ENCODE peak calls at places on chromosomes 5 and 9, in five cellular contexts. F, D, C, V and U are unnamed samples.

GRCh38 chr9:136587944-136588662 is 42.3 kb upstream of the NOTCH1 start:
- DNase-seq in D (no peak), C (no peak), F (peak), V (peak), U (peak)

GRCh38 chr9:132268725-132269352 is 85.9 kb downstream of the SETX start:
- DNase-seq in C (peak), F (peak), V (peak), D (no peak), U (peak)

GRCh38 chr9:85212887-85213286 is 528.9 kb downstream of the AGTPBP1 start:
- DNase-seq in C (no peak), V (no peak), F (no peak), D (peak), U (no peak)

GRCh38 chr5:100026601-100027000 is 508.6 kb upstream of the FAM174A start:
- DNase-seq in F (no peak), C (no peak), V (no peak), D (no peak), U (no peak)

GRCh38 chr5:44440186-44440585 is 51.0 kb upstream of the FGF10 start:
- DNase-seq in V (no peak), F (no peak), D (no peak), C (no peak), U (no peak)

GRCh38 chr9:98709968-98710965 is 1.5 kb upstream of the GABBR2 start:
- DNase-seq in V (peak), F (peak), C (no peak), D (no peak), U (peak)

GRCh38 chr5:56402273-56403223 is 169.4 kb upstream of the ANKRD55 start:
- DNase-seq in F (no peak), D (no peak), C (no peak), V (peak), U (no peak)

GRCh38 chr9:128723352-128723865 is 518 bp downstream of the ZDHHC12 start:
- DNase-seq in C (peak), D (no peak), F (no peak), V (peak), U (no peak)

GRCh38 chr5:120615967-120616645 is 152.0 kb downstream of the PRR16 start:
- DNase-seq in V (peak), F (no peak), D (peak), C (no peak), U (no peak)

GRCh38 chr9:93681316-93682154 is 105.2 kb downstream of the PHF2 start:
- DNase-seq in D (no peak), F (no peak), C (peak), V (no peak), U (peak)

GRCh38 chr5:177524941-177525655 is 8.3 kb upstream of the DDX41 start:
- DNase-seq in D (no peak), F (no peak), C (no peak), V (no peak), U (no peak)
- TF ChIP-seq CTCF in D (no peak), F (peak), C (no peak), V (no peak), U (no peak)

GRCh38 chr9:89309166-89309565 is 1.8 kb upstream of the CKS2 start:
- DNase-seq in F (no peak), V (no peak), C (no peak), D (no peak), U (no peak)
- TF ChIP-seq CTCF in F (no peak), V (no peak), C (no peak), D (no peak), U (no peak)

DNA sequence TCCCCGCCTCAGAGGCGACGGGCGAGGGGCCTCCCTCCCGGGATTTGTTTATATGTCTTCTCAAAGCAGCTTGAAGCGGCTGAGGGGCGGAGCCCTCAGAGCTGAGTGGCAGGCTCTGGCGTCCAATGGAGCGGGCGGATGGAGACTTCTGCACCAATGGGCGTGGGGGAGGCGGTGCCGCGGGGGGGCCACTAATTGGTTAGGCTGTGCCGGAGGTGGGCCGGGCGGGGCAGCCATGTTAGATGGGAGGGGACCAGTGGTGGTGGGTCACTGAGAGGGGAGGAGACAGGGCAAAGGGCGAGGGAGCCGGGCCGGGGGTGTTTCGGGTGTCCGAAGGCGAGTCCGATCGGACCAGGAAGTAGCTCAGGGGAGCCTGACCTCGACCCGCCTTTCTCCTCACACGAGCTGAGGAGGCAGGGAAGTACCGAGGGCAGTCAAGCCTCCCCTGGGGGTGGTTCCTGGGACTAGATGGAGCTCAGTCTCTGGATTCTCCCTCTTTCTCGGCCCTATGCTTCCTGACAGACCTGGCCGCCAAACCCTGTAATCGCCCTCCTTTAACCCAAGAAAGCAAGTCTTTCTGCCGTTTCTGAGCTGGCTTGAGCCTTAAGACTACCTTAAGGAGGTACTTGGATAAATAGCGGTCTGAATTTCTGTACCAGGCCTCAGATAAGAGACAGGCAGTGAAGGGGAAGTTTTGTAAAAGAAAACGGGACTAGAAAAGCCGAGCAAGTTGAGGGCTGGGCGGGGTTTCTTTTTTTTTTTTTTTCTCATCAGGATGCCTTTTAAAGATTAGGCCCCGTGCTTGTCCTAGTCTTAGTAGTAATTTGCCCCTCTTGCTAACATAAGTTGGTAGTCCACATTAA is 1.1 kb downstream of the CREBRF start:
- DNase-seq in C (peak), F (peak), V (peak), D (peak), U (peak)
- TF ChIP-seq CTCF in C (no peak), F (no peak), V (no peak), D (no peak), U (no peak)

DNA sequence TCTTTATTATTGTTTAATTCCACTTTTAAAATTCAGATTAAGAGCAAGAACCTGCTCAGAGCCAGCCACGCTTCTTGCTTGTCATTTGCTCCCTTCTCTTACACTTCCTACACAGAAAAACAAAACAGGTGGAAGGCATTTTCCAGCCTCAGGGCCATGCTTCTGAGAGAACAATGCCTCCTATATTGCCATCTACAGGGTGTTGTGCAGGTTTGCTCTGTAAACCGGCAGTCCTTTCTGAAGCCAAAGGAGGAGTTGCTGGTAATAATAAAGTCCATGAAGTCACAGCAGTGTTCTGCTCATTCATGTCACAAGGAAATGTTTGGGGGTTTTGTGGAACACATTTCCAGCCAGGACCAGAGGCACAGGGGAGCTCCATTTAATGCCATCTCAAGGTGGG is 16.1 kb upstream of the PRLR start:
- DNase-seq in V (peak), C (no peak), D (no peak), F (no peak), U (no peak)
- TF ChIP-seq CTCF in V (no peak), C (no peak), D (no peak), F (no peak), U (no peak)

DNA sequence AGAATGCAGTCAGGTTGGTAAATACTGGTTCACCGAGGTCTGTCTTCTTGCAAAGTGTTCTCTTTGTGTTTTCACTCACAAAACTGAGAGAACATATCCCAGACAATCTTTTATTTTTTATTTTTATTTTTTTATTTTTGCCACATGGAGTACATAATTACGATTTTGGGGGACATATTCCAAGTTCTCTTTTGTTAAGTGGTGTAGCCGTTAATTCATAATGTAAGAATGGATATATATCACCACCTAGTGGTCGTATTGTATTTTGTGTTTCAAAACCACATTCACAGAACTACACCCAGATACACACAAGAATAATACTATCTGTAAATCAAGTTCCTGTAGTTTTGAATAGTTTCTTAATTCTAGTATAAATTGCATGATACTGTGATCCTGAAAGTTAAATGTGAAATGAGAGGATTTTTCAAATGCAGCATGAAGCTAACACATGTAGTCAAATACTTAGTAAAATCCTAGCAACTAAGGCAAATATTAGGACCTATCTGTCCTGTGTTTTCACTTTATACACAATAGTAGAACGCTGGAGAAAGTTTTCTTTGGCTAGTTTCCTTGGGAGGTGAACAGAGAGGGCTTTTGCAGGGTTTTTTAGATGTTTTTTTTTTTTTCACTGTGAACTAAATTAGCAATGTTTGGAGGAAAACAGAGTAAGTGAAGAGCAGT is 92.7 kb downstream of the VCAN start:
- DNase-seq in D (no peak), V (peak), F (no peak), C (no peak), U (no peak)
- TF ChIP-seq CTCF in D (peak), V (peak), F (no peak), C (peak), U (peak)